ENCODE peak calls at places on chromosomes 7 and 10, in six cellular contexts. V is transverse colon, W is fibroblast of lung, H is sigmoid colon, Y is spleen, S is heart left ventricle. U is an unnamed sample.

GRCh38 chr7:50914460-50914859 is 131.8 kb upstream of the GRB10 start:
- DNase-seq in H (no peak), V (no peak), S (no peak), W (no peak), Y (no peak), U (no peak)

GRCh38 chr7:127629268-127629854 is 11.4 kb upstream of the PAX4 start:
- DNase-seq in Y (no peak), W (no peak), H (no peak), V (peak), S (no peak), U (no peak)

GRCh38 chr7:101218236-101219130 is 518 bp downstream of the ZNHIT1 start:
- DNase-seq in W (no peak), Y (no peak), H (peak), V (no peak), S (no peak), U (no peak)

GRCh38 chr7:22469371-22470143 is 30.4 kb downstream of the STEAP1B start:
- DNase-seq in Y (no peak), W (no peak), V (no peak), H (no peak), S (no peak), U (no peak)

GRCh38 chr7:100895956-100896742 is 461 bp upstream of the ACHE start:
- DNase-seq in S (peak), Y (peak), V (peak), H (peak), W (no peak), U (no peak)

GRCh38 chr7:151435971-151436370 is 4.0 kb downstream of the CRYGN start:
- DNase-seq in S (no peak), W (no peak), H (peak), V (no peak), Y (no peak), U (no peak)

GRCh38 chr7:80372415-80372814 is 139.4 kb downstream of the GNAT3 start:
- DNase-seq in H (no peak), S (no peak), V (no peak), Y (no peak), W (peak), U (no peak)

GRCh38 chr7:144830811-144831210 is 5.0 kb downstream of the TPK1 start:
- DNase-seq in Y (no peak), V (no peak), W (peak), H (no peak), S (no peak), U (no peak)

GRCh38 chr10:132149917-132150316 is 36.8 kb upstream of the DPYSL4 start:
- DNase-seq in W (no peak), H (no peak), V (no peak), S (peak), Y (no peak), U (no peak)

GRCh38 chr7:5425507-5426225 is 2.0 kb upstream of the TNRC18 start:
- DNase-seq in S (peak), H (peak), Y (peak), V (peak), W (peak), U (peak)

GRCh38 chr10:117214401-117214800 is 17.1 kb downstream of the KCNK18 start:
- DNase-seq in W (peak), V (no peak), H (no peak), Y (no peak), S (no peak), U (no peak)

GRCh38 chr7:44849277-44850210 is 1.7 kb upstream of the H2AZ2 start:
- DNase-seq in W (peak), V (no peak), H (no peak), S (no peak), Y (no peak), U (no peak)
- H3K27ac ChIP-seq in W (no peak), V (peak), H (no peak), S (no peak), Y (peak), U (no peak)

DNA sequence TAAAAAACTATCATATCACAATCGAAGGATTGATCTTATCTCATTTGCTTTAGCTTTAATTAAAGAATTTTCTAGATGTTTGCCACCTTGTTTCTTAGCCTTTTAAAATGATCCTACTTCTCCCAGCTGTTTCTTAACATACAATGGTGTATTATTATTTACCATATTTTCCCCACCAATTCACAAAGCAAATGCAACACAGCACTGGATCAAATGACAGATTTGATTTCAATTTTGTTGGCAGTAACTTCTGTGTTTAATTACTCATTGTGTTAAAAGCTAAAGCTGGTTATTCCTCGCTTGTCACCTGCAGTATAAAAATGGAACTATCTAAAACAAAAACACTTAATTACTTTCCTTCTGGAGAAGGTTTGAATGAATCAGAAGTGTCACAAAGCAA is 19.6 kb downstream of the SVIL start:
- DNase-seq in V (no peak), W (no peak), S (no peak), Y (no peak), H (no peak), U (no peak)
- H3K27ac ChIP-seq in V (peak), W (no peak), S (no peak), Y (no peak), H (no peak), U (no peak)

GRCh38 chr10:4758256-4758655 is 67.8 kb upstream of the AKR1E2 start:
- DNase-seq in Y (no peak), S (no peak), V (no peak), H (no peak), W (no peak), U (no peak)
- H3K27ac ChIP-seq in Y (no peak), S (no peak), V (no peak), H (no peak), W (no peak), U (no peak)

GRCh38 chr7:141210862-141211261 is 137.0 kb downstream of the TMEM178B start:
- DNase-seq in Y (no peak), H (no peak), V (no peak), S (no peak), W (no peak), U (no peak)

GRCh38 chr7:141207661-141208060 is 133.8 kb downstream of the TMEM178B start:
- DNase-seq in S (no peak), W (no peak), H (no peak), V (no peak), Y (no peak), U (no peak)

GRCh38 chr7:141203177-141203576 is 129.3 kb downstream of the TMEM178B start:
- DNase-seq in W (no peak), Y (no peak), V (no peak), S (no peak), H (no peak), U (no peak)

GRCh38 chr7:141213226-141213625 is 139.4 kb downstream of the TMEM178B start:
- DNase-seq in W (no peak), H (no peak), V (no peak), Y (no peak), S (no peak), U (no peak)

DNA sequence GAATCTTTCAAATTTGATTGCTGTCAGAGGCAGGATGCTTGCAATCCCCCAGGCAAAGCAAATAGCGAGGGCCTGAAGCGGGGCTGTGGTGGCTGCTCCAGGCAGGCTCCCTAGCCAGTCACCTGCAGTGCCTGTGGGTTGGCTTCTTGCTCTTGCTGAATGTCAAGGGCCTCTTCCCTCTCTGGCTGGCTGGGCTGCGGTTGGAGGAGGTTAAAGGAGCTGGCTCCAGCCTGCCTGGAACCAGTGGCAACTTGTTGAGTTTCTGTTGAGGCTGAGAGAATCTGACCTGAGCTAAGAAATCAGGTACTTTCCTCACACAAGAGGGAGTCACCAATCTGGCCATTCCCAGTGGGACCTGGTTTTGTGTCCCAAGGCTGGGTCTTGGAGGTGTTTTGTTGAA is 134.7 kb downstream of the TMEM178B start:
- DNase-seq in W (no peak), H (no peak), S (no peak), Y (no peak), V (no peak), U (no peak)
- H3K27ac ChIP-seq in W (no peak), H (no peak), S (no peak), Y (no peak), V (no peak), U (no peak)

GRCh38 chr10:97852277-97852676 is 2.6 kb downstream of the GOLGA7B start:
- DNase-seq in S (no peak), V (no peak), Y (peak), W (no peak), H (no peak), U (no peak)
- H3K27ac ChIP-seq in S (no peak), V (no peak), Y (no peak), W (no peak), H (no peak), U (no peak)

GRCh38 chr7:29957521-29957920 is 32.1 kb downstream of the SCRN1 start:
- DNase-seq in V (no peak), H (no peak), Y (no peak), W (no peak), S (no peak), U (no peak)
- H3K27ac ChIP-seq in V (no peak), H (no peak), Y (no peak), W (no peak), S (no peak), U (no peak)

GRCh38 chr7:116226664-116227063 is 16.3 kb downstream of the TES start:
- DNase-seq in S (no peak), W (no peak), H (no peak), Y (no peak), V (no peak), U (no peak)

GRCh38 chr7:116225860-116226259 is 15.5 kb downstream of the TES start:
- DNase-seq in Y (no peak), S (no peak), W (no peak), H (no peak), V (no peak), U (no peak)

GRCh38 chr7:116228241-116228640 is 17.9 kb downstream of the TES start:
- DNase-seq in V (no peak), W (no peak), H (no peak), S (no peak), Y (no peak), U (no peak)

GRCh38 chr7:116229359-116229758 is 19.0 kb downstream of the TES start:
- DNase-seq in Y (no peak), S (no peak), V (no peak), W (no peak), H (no peak), U (no peak)

DNA sequence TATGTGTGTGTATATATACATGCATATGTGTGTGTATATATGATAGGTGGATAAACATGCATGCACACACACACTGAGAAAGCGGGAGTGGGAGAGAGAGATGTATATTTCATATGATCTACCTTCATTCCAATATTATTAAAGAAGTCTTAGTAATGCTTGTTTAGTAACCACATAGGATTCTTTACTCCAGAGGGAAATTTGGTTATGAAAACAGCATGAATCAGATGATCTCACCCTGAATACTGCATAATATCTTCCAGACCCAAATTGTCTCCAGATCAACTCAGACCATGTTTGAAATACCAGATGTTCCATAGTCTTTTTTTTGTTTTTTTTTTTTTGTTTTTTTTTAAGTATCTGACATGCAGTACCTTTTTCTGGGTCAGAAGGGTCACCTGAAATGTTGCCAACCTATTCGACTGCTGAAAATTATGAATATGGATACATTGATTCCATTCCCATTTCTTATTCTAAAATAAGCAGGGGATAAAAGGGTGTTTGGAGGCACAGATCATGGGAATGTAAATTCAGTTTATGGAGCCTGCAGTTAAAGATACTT is 17.4 kb downstream of the TES start:
- DNase-seq in W (peak), S (no peak), V (no peak), H (no peak), Y (no peak), U (no peak)
- H3K27ac ChIP-seq in W (peak), S (no peak), V (peak), H (peak), Y (no peak), U (peak)

DNA sequence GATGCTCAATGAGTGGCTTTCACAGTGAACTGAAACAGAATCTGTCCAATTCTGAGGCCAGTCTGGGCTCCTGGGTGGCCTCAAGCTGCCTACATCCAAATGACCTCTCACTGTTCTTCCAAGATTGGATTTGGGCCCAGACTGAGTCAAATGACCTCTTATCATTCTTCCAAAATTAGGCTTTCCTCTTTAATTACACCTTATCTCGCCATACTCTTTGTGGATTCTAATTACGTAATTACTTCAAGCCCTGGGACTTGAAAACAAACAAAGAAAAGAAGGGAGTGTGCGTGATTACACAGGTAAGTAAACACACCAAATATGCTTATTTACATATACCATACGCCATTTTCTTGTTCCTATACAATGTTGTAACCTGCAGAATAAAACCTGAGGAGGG is 18.8 kb downstream of the SORBS1 start:
- DNase-seq in S (no peak), H (no peak), W (no peak), Y (no peak), V (no peak), U (no peak)
- H3K27ac ChIP-seq in S (peak), H (peak), W (no peak), Y (no peak), V (peak), U (peak)

GRCh38 chr7:99362801-99363200 is 11.7 kb upstream of the ARPC1B start:
- DNase-seq in V (no peak), S (no peak), Y (no peak), H (no peak), W (peak), U (no peak)
- H3K27ac ChIP-seq in V (no peak), S (no peak), Y (no peak), H (no peak), W (peak), U (no peak)

DNA sequence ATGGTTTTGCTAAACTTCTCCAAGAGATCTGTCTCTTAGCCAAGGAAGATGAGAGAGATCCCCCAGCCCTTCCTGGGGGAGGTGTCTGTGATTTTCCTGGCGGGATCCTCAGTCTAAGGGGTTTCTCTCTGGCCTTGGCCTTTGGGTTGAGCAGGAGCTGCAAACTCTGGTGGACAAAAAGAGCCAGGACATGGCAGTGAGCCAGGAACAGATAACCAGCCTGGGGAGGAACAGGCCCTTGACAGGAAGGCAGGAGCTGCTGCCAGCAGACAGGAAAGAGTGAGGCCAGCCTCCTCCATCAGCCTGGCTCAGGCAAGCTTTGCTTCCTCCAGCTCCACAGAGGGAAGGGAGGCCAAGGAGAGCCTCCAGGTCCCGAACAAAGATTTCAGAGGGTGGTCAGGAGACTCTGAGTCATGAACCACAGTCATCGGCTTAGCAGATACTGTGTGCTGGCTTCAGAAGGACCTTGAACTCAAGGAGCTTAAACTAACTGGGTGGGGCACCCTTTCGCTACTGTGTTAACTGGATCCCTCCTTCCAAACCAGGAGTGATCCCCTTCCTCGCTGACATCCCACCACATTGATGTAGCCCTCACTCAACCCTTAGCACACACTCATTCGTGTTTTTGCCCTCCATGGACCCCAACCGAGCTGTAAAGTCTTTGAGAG is 34.7 kb downstream of the DDIT4 start:
- DNase-seq in S (peak), Y (peak), H (peak), V (peak), W (peak), U (no peak)
- H3K27ac ChIP-seq in S (peak), Y (peak), H (peak), V (peak), W (peak), U (no peak)